ENCODE peak calls at places on chromosomes 3 and 15, in seven cellular contexts. Q is GM12878, Z is upper lobe of left lung, R is ovary, N is transverse colon, P is suprapubic skin, T is A549. C is an unnamed sample. For H3K4me1, the result is how much of the 10 kb centered on the place peaks cover.

GRCh38 chr15:39361497-39361896 is 219.4 kb upstream of the THBS1 start:
- DNase-seq in T (no peak), P (no peak), N (no peak), R (no peak), Z (no peak), Q (no peak), C (no peak)

GRCh38 chr15:77984446-77984861 is 93.1 kb downstream of the TBC1D2B start:
- DNase-seq in N (no peak), P (peak), R (no peak), Q (no peak), Z (no peak), T (no peak), C (no peak)

GRCh38 chr3:76789262-76789661 is 250.6 kb upstream of the ROBO2 start:
- DNase-seq in N (no peak), P (no peak), R (no peak), Q (no peak), T (no peak), Z (no peak), C (no peak)

GRCh38 chr3:27224197-27224596 is 145.0 kb downstream of the NEK10 start:
- DNase-seq in T (no peak), Z (no peak), Q (no peak), P (no peak), N (no peak), R (no peak), C (no peak)

GRCh38 chr3:160259589-160259988 is 34.4 kb downstream of the C3orf80 start:
- DNase-seq in P (no peak), Q (no peak), N (no peak), Z (no peak), R (no peak), T (no peak), C (no peak)

GRCh38 chr3:79161941-79162340 is 605.9 kb downstream of the ROBO1 start:
- DNase-seq in N (no peak), R (no peak), Q (no peak), T (no peak), P (no peak), Z (no peak), C (no peak)

GRCh38 chr3:124636863-124637296 is 93.4 kb upstream of the UMPS start:
- DNase-seq in R (no peak), Z (no peak), P (no peak), T (no peak), N (peak), Q (no peak), C (no peak)

GRCh38 chr15:41487802-41488201 is 5.9 kb upstream of the ITPKA start:
- DNase-seq in P (no peak), Q (no peak), R (no peak), T (no peak), Z (no peak), N (no peak), C (no peak)

GRCh38 chr15:90909976-90910375 is 6.9 kb downstream of the MAN2A2 start:
- DNase-seq in R (no peak), P (no peak), Q (no peak), T (no peak), Z (no peak), N (no peak), C (no peak)

GRCh38 chr3:76700323-76700722 is 339.6 kb upstream of the ROBO2 start:
- DNase-seq in Z (no peak), Q (no peak), P (no peak), N (no peak), T (no peak), R (no peak), C (no peak)

GRCh38 chr3:15273214-15273613 is 59.2 kb downstream of the SH3BP5 start:
- DNase-seq in Z (peak), R (no peak), N (no peak), T (no peak), Q (no peak), P (peak), C (peak)

GRCh38 chr3:16513141-16514020 is at the start of gene RFTN1:
- DNase-seq in Q (no peak), N (peak), Z (peak), P (peak), R (peak), T (no peak), C (no peak)

GRCh38 chr15:47746516-47746915 is 29.2 kb downstream of the SEMA6D start:
- DNase-seq in P (no peak), Z (no peak), T (no peak), R (no peak), Q (no peak), N (no peak), C (no peak)

GRCh38 chr15:80426316-80426715 is 22.1 kb downstream of the ARNT2 start:
- DNase-seq in Q (no peak), P (no peak), T (no peak), N (no peak), Z (no peak), R (no peak), C (no peak)

GRCh38 chr3:34408088-34408487 is 609.7 kb downstream of the PDCD6IP start:
- DNase-seq in P (no peak), Z (no peak), Q (peak), N (no peak), R (no peak), T (no peak), C (no peak)

GRCh38 chr15:100686725-100687488 is 84.5 kb downstream of the ASB7 start:
- DNase-seq in T (no peak), Z (no peak), Q (no peak), R (no peak), P (no peak), N (no peak), C (no peak)

GRCh38 chr15:87365221-87365620 is 891.3 kb downstream of the NTRK3 start:
- DNase-seq in R (no peak), P (no peak), Z (no peak), N (no peak), T (no peak), Q (no peak), C (no peak)

GRCh38 chr3:37082317-37082716 is 89.0 kb downstream of the MLH1 start:
- DNase-seq in N (no peak), T (no peak), R (no peak), P (no peak), Q (no peak), Z (no peak), C (no peak)

GRCh38 chr3:23876901-23877300 is 39.9 kb downstream of the NKIRAS1 start:
- DNase-seq in Z (no peak), T (no peak), P (no peak), N (no peak), R (no peak), Q (no peak), C (no peak)

GRCh38 chr3:94772402-94772801 is 709.5 kb downstream of the NSUN3 start:
- DNase-seq in T (no peak), R (no peak), Z (no peak), N (no peak), P (no peak), Q (no peak), C (no peak)

GRCh38 chr15:41564286-41564959 is 5.4 kb downstream of the TYRO3 start:
- DNase-seq in T (no peak), P (no peak), Z (no peak), R (peak), Q (no peak), N (no peak), C (no peak)

GRCh38 chr3:55704521-55704920 is 217.4 kb upstream of the WNT5A start:
- DNase-seq in P (no peak), Q (no peak), Z (no peak), T (no peak), N (no peak), R (no peak), C (no peak)

GRCh38 chr3:182713743-182714517 is 79.4 kb upstream of the ATP11B start:
- DNase-seq in T (peak), N (no peak), R (no peak), Q (peak), P (no peak), Z (no peak), C (no peak)

GRCh38 chr15:101191242-101191641 is 60.6 kb downstream of the CHSY1 start:
- DNase-seq in Z (no peak), N (no peak), Q (no peak), R (no peak), P (no peak), T (no peak), C (no peak)

GRCh38 chr3:17640466-17640865 is 102.0 kb downstream of the TBC1D5 start:
- DNase-seq in R (no peak), N (no peak), Q (no peak), P (no peak), T (no peak), Z (no peak), C (no peak)

GRCh38 chr3:197139586-197139985 is 110.0 kb upstream of the MELTF start:
- DNase-seq in Z (no peak), R (no peak), P (no peak), N (no peak), Q (no peak), T (no peak), C (no peak)

GRCh38 chr3:55486857-55487375 is at the start of gene WNT5A:
- DNase-seq in R (peak), P (no peak), T (peak), Q (no peak), Z (peak), N (peak), C (peak)

GRCh38 chr3:61667417-61668213 is 106.2 kb downstream of the PTPRG start:
- DNase-seq in Z (no peak), N (peak), P (no peak), R (no peak), Q (no peak), T (no peak), C (no peak)

GRCh38 chr3:167814441-167814951 is 79.0 kb downstream of the SERPINI1 start:
- DNase-seq in Z (no peak), R (no peak), N (no peak), T (peak), P (no peak), Q (no peak), C (no peak)

GRCh38 chr15:64462492-64462891 is 2.1 kb downstream of the ZNF609 start:
- DNase-seq in T (no peak), R (no peak), P (no peak), Q (no peak), N (no peak), Z (no peak), C (no peak)

GRCh38 chr3:106438916-106439315 is 570.1 kb upstream of the CBLB start:
- DNase-seq in N (no peak), T (no peak), P (no peak), R (no peak), Z (no peak), Q (no peak), C (no peak)

GRCh38 chr15:92653836-92654524 is 1.6 kb downstream of the FAM174B start:
- DNase-seq in N (peak), P (no peak), R (no peak), Q (no peak), Z (peak), T (peak), C (peak)

GRCh38 chr3:140428380-140428779 is 249.5 kb upstream of the TRIM42 start:
- DNase-seq in Z (no peak), T (no peak), Q (no peak), P (no peak), N (no peak), R (no peak), C (no peak)

GRCh38 chr3:16849240-16849639 is 35.5 kb upstream of the PLCL2 start:
- DNase-seq in T (no peak), R (peak), Q (no peak), Z (peak), P (no peak), N (peak), C (peak)

GRCh38 chr3:13901935-13902584 is 22.2 kb upstream of the WNT7A start:
- DNase-seq in R (no peak), P (no peak), T (no peak), Z (no peak), Q (no peak), N (no peak), C (no peak)

GRCh38 chr3:99730870-99731269 is 86.8 kb upstream of the CMSS1 start:
- DNase-seq in Q (no peak), P (no peak), R (no peak), Z (no peak), N (no peak), T (no peak), C (no peak)

GRCh38 chr15:62503451-62503850 is 338.4 kb upstream of the C2CD4B start:
- DNase-seq in Z (no peak), N (no peak), T (peak), P (no peak), R (peak), Q (no peak), C (peak)

GRCh38 chr3:69777582-69777967 is 38.3 kb downstream of the MITF start:
- DNase-seq in P (no peak), N (no peak), R (no peak), Z (no peak), T (no peak), Q (no peak), C (no peak)
- TF ChIP-seq CTCF in P (no peak), N (no peak), R (no peak), Z (no peak), T (no peak), Q (no peak), C (no peak)

DNA sequence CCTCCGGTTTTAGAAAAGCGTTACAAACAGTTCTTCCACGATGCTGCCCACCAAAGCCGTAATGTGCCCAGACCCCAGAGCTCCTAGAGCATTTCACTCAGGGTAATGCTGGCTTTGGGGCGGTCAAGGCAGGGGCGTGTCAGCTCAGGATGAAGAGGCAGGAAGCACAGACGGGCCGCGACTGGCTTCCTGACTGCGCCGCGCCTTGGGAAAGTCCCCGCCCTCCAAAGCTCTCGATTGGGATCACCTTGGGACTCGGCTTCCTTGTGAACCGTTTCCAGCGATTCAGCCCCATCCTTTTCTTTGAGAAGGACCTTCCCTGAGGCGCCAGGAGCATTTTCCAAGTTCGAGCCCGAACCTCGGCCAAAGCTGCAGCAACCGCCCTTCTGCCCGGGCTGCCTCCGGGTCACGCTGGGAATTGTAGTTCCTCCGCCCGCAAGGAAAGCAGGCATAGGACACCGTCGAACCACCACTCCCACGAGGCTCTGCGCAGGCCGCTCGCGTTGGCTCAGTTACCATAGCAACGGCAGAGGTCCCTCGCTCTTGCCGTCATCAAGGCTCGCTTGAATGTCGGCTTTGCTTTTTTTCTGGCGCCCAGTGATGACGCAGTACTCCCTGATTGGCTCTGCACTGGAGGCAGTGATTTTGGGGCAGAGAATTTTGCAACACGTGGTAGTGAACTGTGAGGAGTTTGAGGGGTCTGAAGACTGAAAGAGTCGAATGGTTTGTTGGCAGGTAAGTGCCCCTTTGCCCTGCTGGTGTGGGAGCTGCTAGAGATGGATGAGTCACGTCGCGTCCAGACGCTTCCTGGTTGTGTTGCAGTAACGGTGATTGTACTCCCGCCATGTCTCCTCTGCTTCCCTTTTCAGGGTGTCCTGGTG is at the start of the genes CCDC191 and QTRT2:
- DNase-seq in R (peak), P (peak), T (peak), Z (peak), N (peak), Q (peak), C (peak)
- TF ChIP-seq EP300 in R (no peak), P (no peak), T (no peak), Z (no peak), N (no peak), Q (peak), C (no peak)

DNA sequence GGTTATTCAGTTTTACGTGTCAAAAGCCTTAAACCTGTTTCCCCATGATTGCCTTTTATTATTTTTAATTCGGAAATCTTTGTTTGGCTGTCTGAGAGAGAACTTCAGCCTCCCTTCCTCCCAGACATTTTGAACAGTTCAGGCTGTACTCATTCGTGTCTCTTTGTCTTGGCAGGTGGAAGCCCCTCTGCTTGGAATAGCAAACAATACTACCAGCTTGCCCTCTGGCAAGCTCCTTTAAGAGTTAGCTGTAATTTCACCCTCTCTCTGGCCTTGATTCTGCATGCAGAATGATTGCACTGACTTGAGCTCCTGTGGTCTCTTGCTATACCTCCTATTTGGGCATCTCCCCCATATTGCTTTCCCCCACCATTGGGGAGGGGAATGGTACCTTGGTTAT is 11.7 kb downstream of the IGF1R start:
- DNase-seq in Q (no peak), Z (no peak), R (no peak), N (no peak), T (no peak), P (no peak), C (no peak)
- H3K4me1 ChIP-seq in Q (under half), Z (half or more), R (under half), N (under half), T (half or more), P (under half), C (half or more)

GRCh38 chr3:39102504-39103323 is 4.7 kb downstream of the GORASP1 start:
- DNase-seq in R (no peak), P (no peak), T (no peak), N (no peak), Z (no peak), Q (no peak), C (no peak)

GRCh38 chr3:39104961-39105686 is 2.3 kb downstream of the GORASP1 start:
- DNase-seq in Z (no peak), Q (no peak), P (no peak), R (no peak), T (no peak), N (no peak), C (no peak)

GRCh38 chr3:39101022-39101689 is 6.3 kb downstream of the GORASP1 start:
- DNase-seq in P (no peak), N (peak), T (peak), R (no peak), Z (no peak), Q (no peak), C (no peak)

GRCh38 chr3:39103791-39104552 is 3.5 kb downstream of the GORASP1 start:
- DNase-seq in R (no peak), N (no peak), T (no peak), Z (no peak), P (no peak), Q (no peak), C (no peak)

GRCh38 chr3:39103324-39103693 is 4.1 kb downstream of the GORASP1 start:
- DNase-seq in N (no peak), P (no peak), R (no peak), Q (no peak), Z (no peak), T (no peak), C (no peak)
- TF ChIP-seq CTCF in N (no peak), P (no peak), R (no peak), Q (no peak), Z (no peak), T (no peak), C (no peak)

C was measured in sigmoid colon.